ENCODE peak calls at places on chromosomes 1 and 21, in four cellular contexts. F is cardiac muscle cell; V is stimulated activated CD4-positive, alpha-beta T cell treated with anti-CD3 and anti-CD28 coated beads, Interleukin-4, amount 100 ng/mL, for 48 hours; C is NCI-H774. O is an unnamed sample.

GRCh38 chr1:12056331-12056841 is 6.7 kb upstream of the TNFRSF8 start:
- DNase-seq in C (no peak), V (no peak), F (no peak), O (no peak)

GRCh38 chr1:167516404-167517388 is 1.6 kb downstream of the CD247 start:
- DNase-seq in C (no peak), V (no peak), F (no peak), O (no peak)

GRCh38 chr1:1308756-1309524 is 543 bp downstream of the PUSL1 start:
- DNase-seq in C (no peak), F (no peak), V (no peak), O (no peak)

GRCh38 chr1:237111807-237112206 is 69.8 kb downstream of the RYR2 start:
- DNase-seq in F (no peak), C (no peak), V (no peak), O (no peak)

GRCh38 chr1:39250460-39251240 is 46.2 kb downstream of the MACF1 start:
- DNase-seq in V (no peak), F (no peak), C (no peak), O (no peak)

GRCh38 chr1:115423776-115424175 is 85.7 kb upstream of the NGF start:
- DNase-seq in V (no peak), C (no peak), F (no peak), O (no peak)

GRCh38 chr1:91885331-91885715 is 628 bp downstream of the TGFBR3 start:
- DNase-seq in F (no peak), V (no peak), C (no peak), O (peak; percentile 21)

GRCh38 chr1:39107891-39108290 is 81.7 kb downstream of the NDUFS5 start:
- DNase-seq in F (no peak), C (no peak), V (no peak), O (no peak)

GRCh38 chr1:66723985-66724384 is 28.3 kb upstream of the DYNLT5 start:
- DNase-seq in F (no peak), C (no peak), V (no peak), O (no peak)

GRCh38 chr1:226691257-226691656 is 47.8 kb downstream of the ITPKB start:
- DNase-seq in V (no peak), C (no peak), F (no peak), O (peak; percentile 67)

GRCh38 chr21:21146587-21147373 is 148.6 kb downstream of the NCAM2 start:
- DNase-seq in V (no peak), F (no peak), C (no peak), O (no peak)

GRCh38 chr1:202844935-202845334 is 34.2 kb downstream of the PCAT6 start:
- DNase-seq in F (no peak), C (no peak), V (no peak), O (no peak)